ENCODE peak calls at places on chromosome 13, in five cellular contexts. T, W, Z, Y and V are unnamed samples.

GRCh38 chr13:78700121-78700910 is 41.4 kb upstream of the OBI1 start:
- DNase-seq in Z (no peak), W (no peak), Y (no peak), T (peak), V (no peak)

GRCh38 chr13:62653371-62653770 is 1237.7 kb upstream of the PCDH20 start:
- DNase-seq in Y (no peak), T (peak), W (no peak), Z (no peak), V (no peak)

GRCh38 chr13:22040810-22041364 is 370.0 kb downstream of the FGF9 start:
- DNase-seq in W (peak), T (no peak), Z (peak), Y (no peak), V (no peak)

GRCh38 chr13:90217275-90217674 is 1130.2 kb upstream of the MIR17HG start:
- DNase-seq in T (no peak), Z (no peak), W (no peak), Y (no peak), V (no peak)

GRCh38 chr13:113497217-113497616 is 6.7 kb upstream of the DCUN1D2 start:
- DNase-seq in W (no peak), Y (no peak), T (peak), Z (no peak), V (no peak)

GRCh38 chr13:88248393-88248792 is 577.2 kb downstream of the SLITRK5 start:
- DNase-seq in T (no peak), Y (no peak), Z (no peak), W (no peak), V (no peak)

GRCh38 chr13:21668665-21669599 is 1.9 kb upstream of the FGF9 start:
- DNase-seq in Z (no peak), Y (no peak), W (no peak), T (peak), V (no peak)

GRCh38 chr13:94232956-94233355 is 246.5 kb downstream of the DCT start:
- DNase-seq in Z (no peak), T (no peak), Y (no peak), W (no peak), V (no peak)

GRCh38 chr13:83325454-83325853 is 556.8 kb downstream of the SLITRK1 start:
- DNase-seq in Y (no peak), T (peak), W (no peak), Z (no peak), V (no peak)

GRCh38 chr13:101579291-101579802 is 126.9 kb downstream of the ITGBL1 start:
- DNase-seq in Y (no peak), Z (no peak), W (no peak), T (peak), V (peak)

GRCh38 chr13:86601351-86601750 is 802.1 kb upstream of the SLITRK6 start:
- DNase-seq in W (no peak), Y (no peak), Z (no peak), T (peak), V (no peak)

GRCh38 chr13:98581971-98582702 is 5.2 kb upstream of the STK24 start:
- DNase-seq in Y (no peak), Z (no peak), W (no peak), T (peak), V (no peak)

GRCh38 chr13:51643882-51644281 is 59.6 kb downstream of the WDFY2 start:
- DNase-seq in Y (no peak), T (peak), Z (no peak), W (peak), V (peak)

GRCh38 chr13:105572401-105572800 is 963.1 kb downstream of the EFNB2 start:
- DNase-seq in T (no peak), Z (no peak), Y (no peak), W (no peak), V (no peak)

GRCh38 chr13:111517641-111518010 is 197.2 kb downstream of the TEX29 start:
- DNase-seq in W (no peak), Y (no peak), Z (no peak), T (no peak), V (no peak)

GRCh38 chr13:24693862-24694471 is 13.8 kb downstream of the ATP12A start:
- DNase-seq in Z (no peak), T (peak), Y (peak), W (peak), V (peak)

GRCh38 chr13:23081246-23081645 is 99.5 kb upstream of the SGCG start:
- DNase-seq in T (peak), W (no peak), Z (no peak), Y (no peak), V (no peak)

GRCh38 chr13:95530178-95530577 is 22.3 kb upstream of the CLDN10 start:
- DNase-seq in Y (no peak), T (peak), Z (no peak), W (no peak), V (peak)

GRCh38 chr13:22110368-22110767 is 439.5 kb downstream of the FGF9 start:
- DNase-seq in W (no peak), Y (no peak), Z (no peak), T (no peak), V (no peak)

DNA sequence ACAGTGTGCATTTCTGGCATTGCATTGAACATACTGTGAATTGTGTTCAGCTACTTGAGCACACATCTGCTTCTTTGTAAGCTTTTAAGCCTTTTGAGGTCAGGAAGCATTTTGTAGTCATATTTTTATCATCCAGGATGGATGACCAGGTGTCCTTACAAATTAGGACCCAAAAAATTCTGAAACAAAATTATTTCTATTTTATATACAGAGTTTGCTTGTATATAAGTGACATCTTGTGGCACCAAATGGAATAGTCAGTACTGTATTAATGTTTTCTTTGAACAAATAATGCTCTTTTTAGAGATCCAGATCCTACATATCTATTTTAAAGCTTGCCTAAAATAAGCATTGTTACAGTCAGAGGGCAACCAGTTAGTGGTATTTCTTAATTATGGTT is 9.5 kb upstream of the SUPT20H start:
- DNase-seq in W (no peak), Z (no peak), T (peak), Y (no peak), V (no peak)
- TF ChIP-seq MAFK in W (no peak), Z (no peak), T (no peak), Y (no peak), V (no peak)

DNA sequence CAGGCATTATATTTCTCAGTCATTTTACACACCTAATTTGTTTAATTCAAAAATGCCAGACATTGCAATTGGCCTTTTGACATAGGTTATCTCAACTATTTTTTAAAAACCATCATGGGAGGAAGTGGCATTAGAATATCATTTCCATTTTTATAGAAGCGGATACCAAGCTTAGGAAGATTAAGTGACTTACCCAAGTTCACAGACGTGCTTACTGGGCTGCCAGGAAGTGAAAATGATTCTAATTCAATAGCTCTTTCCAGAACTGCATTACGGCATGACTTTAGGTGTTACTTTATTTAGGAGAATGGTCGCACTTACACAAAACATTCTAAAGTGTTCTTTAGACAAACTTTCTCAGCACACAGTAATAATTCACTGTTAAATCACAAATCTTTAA is 231.9 kb downstream of the KLF12 start:
- DNase-seq in Z (no peak), T (no peak), Y (no peak), W (no peak), V (no peak)
- TF ChIP-seq MAFK in Z (no peak), T (no peak), Y (no peak), W (no peak), V (no peak)

GRCh38 chr13:76383671-76384461 is 502.3 kb downstream of the KCTD12 start:
- DNase-seq in Y (no peak), Z (no peak), T (peak), W (no peak), V (no peak)

GRCh38 chr13:76385606-76386005 is 500.6 kb downstream of the KCTD12 start:
- DNase-seq in W (no peak), T (no peak), Z (no peak), Y (no peak), V (no peak)

GRCh38 chr13:76379341-76380105 is 506.7 kb downstream of the KCTD12 start:
- DNase-seq in W (no peak), Z (no peak), Y (no peak), T (no peak), V (no peak)

GRCh38 chr13:76378767-76379166 is 507.4 kb downstream of the KCTD12 start:
- DNase-seq in Y (no peak), W (no peak), Z (no peak), T (no peak), V (no peak)

DNA sequence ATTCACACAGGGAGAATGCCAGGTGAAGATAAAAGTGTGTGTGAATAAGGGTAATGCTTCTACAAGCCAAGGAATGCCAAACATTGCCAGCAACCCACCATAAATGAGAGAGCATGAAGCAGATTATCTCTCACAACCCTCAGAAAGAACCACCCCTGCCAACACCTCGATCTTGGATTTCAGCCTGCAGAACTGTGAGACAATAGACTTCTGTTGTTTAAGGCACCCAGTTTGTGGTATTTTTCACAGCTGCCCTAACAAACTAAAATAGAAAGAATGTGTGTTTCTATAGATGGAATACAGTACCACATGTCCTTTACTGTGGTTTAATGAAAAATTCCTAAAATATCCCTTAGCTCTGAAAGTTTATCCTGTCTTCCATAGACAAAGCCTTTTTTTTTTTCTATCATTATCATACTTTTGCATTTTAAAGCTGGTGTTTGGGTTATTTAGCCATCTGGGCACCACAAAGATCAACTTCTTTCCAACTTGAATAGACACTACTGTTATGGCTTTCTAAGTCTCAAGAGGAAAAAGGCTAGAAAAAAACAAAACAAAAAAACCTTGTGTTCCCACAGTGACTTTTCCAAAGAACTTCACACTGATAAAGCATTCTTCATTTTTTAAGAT is 505.7 kb downstream of the KCTD12 start:
- DNase-seq in W (no peak), T (peak), Y (no peak), Z (no peak), V (no peak)
- TF ChIP-seq MAFK in W (no peak), T (no peak), Y (no peak), Z (no peak), V (no peak)

GRCh38 chr13:109401891-109402290 is 384.5 kb downstream of the IRS2 start:
- DNase-seq in Y (no peak), Z (no peak), T (no peak), W (no peak), V (no peak)

GRCh38 chr13:109401307-109401706 is 385.1 kb downstream of the IRS2 start:
- DNase-seq in Z (no peak), W (no peak), Y (no peak), T (no peak), V (no peak)

GRCh38 chr13:109400625-109401257 is 385.6 kb downstream of the IRS2 start:
- DNase-seq in Z (no peak), T (no peak), W (no peak), Y (no peak), V (no peak)

GRCh38 chr13:109402976-109403375 is 383.4 kb downstream of the IRS2 start:
- DNase-seq in Y (no peak), W (no peak), Z (no peak), T (no peak), V (no peak)

GRCh38 chr13:109400192-109400591 is 386.2 kb downstream of the IRS2 start:
- DNase-seq in Z (no peak), W (no peak), T (no peak), Y (no peak), V (no peak)
- TF ChIP-seq MAFK in Z (no peak), W (no peak), T (no peak), Y (no peak), V (no peak)

GRCh38 chr13:59865398-59865797 is 298.3 kb downstream of the DIAPH3 start:
- DNase-seq in Z (no peak), Y (no peak), W (no peak), T (peak), V (no peak)
- TF ChIP-seq MAFK in Z (no peak), Y (no peak), W (no peak), T (no peak), V (no peak)

GRCh38 chr13:34148359-34148758 is 330.4 kb downstream of the RFC3 start:
- DNase-seq in Y (no peak), Z (no peak), T (no peak), W (no peak), V (no peak)
- TF ChIP-seq MAFK in Y (no peak), Z (no peak), T (no peak), W (no peak), V (no peak)

DNA sequence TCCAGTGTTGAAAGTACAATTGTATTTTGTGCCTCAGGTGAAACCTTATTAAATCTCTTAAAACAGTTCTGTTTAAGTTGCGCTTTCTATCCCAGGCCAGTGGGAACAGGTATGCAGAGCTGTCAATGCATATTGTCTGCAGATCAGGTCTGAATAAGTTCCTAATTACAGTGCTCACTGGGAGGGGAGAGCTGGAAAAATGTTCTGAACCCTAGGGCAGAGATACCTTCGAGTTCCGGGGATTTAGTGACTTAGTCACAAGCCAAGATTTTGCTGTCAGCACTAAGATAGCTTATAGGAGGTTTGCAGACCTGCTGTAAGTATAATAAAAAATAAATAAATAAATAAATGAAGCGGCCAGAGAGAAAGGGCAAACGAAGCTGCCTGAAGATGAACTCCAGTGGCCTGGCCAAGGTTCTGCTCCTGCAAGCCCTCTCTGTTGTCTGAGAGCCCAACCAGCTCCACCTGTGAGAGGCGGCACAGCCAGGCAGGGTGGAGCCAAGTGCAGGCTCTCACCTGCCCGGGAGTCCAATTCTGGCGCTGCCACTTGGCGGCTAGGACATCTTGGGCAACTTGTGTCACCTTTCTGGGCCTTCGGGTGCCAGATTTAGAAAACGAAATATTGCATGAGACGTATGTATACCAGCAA is 97.9 kb upstream of the SLC7A1 start:
- DNase-seq in W (no peak), Z (no peak), Y (no peak), T (no peak), V (no peak)
- TF ChIP-seq MAFK in W (no peak), Z (no peak), Y (no peak), T (no peak), V (no peak)

DNA sequence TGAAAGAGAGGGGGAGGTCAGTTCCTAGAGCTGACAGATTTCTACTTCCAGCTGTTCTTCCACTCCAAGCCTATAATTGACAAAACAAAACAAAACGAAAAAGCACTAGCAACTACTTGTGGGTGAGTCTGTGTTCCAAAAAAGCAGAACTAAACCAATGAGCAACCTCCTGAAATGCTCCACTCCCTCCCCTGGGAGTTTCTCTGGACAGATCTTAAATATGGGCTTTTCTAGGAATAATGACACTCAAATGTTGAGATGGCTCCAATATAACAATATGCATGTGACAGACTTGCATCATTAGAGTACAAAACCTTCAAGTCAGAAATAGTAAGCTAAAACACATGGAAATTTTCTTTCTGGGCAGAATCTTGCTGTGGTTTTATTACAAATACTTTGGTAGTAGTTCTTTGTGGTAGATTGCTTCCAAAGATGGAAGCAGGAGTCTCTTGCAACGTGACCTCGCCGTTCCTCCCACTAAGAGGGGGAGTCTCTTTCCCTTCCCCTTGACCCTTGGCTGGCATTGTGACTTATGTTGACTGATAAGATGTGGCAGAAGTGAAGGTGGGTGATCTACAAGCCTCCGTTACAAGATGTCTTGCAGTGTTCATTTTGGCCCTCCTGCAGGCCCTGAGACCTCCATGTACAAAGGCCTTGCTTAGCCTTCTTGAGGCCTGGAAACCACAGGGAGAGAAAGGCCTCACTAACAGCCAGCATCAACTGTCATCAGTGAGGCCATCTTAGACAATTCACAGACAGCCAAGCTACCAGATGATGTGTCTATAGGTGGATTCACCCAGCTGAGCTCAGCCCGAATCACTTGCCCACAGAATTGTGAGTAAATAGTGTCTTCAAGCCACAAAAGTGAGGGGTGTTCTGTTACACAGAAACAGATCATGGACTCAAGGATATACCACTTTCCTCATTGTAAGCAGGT is 173.1 kb upstream of the RFC3 start:
- DNase-seq in Y (no peak), T (peak), Z (no peak), W (no peak), V (no peak)
- TF ChIP-seq MAFK in Y (no peak), T (no peak), Z (no peak), W (no peak), V (no peak)